ENCODE peak calls at places on chromosomes 4 and X, in six cellular contexts. Z is GM12865, Q is tibial nerve, T is AG04450, M is psoas muscle, U is suprapubic skin. B is an unnamed sample.

GRCh38 chr4:70844180-70844579 is 4.5 kb upstream of the GRSF1 start:
- DNase-seq in U (no peak), Z (peak), Q (no peak), T (no peak), M (no peak), B (no peak)

GRCh38 chr4:3128976-3129375 is 54.5 kb downstream of the HTT start:
- DNase-seq in Q (no peak), M (no peak), T (no peak), Z (no peak), U (no peak), B (no peak)

GRCh38 chr4:786074-786741 is 39.7 kb downstream of the CPLX1 start:
- DNase-seq in U (peak), Z (no peak), T (no peak), M (no peak), Q (no peak), B (no peak)

GRCh38 chr4:7429601-7430078 is 5.1 kb downstream of the PSAPL1 start:
- DNase-seq in T (no peak), Z (no peak), U (peak), M (no peak), Q (no peak), B (no peak)

GRCh38 chr4:24646777-24647460 is 62.6 kb upstream of the DHX15 start:
- DNase-seq in U (no peak), Z (no peak), M (no peak), Q (no peak), T (no peak), B (no peak)

GRCh38 chrX:19698125-19698524 is 182.8 kb upstream of the MAP3K15 start:
- DNase-seq in T (no peak), M (no peak), Z (no peak), Q (no peak), U (no peak), B (peak)

GRCh38 chr4:136651278-136651667 is 881.0 kb downstream of the PCDH18 start:
- DNase-seq in M (no peak), U (no peak), Z (no peak), T (no peak), Q (no peak), B (no peak)

GRCh38 chr4:182804131-182804530 is 113.1 kb downstream of the DCTD start:
- DNase-seq in Z (no peak), T (no peak), M (no peak), Q (no peak), U (no peak), B (no peak)

GRCh38 chr4:52983563-52984303 is 121.6 kb downstream of the RASL11B start:
- DNase-seq in U (no peak), M (no peak), T (peak), Z (peak), Q (peak), B (peak)

GRCh38 chrX:129983575-129984131 is 1.2 kb downstream of the BCORL1 start:
- DNase-seq in Z (no peak), Q (peak), T (no peak), M (peak), U (peak), B (no peak)

GRCh38 chr4:184548651-184549341 is 74.4 kb upstream of the IRF2 start:
- DNase-seq in Z (no peak), M (no peak), Q (no peak), T (no peak), U (no peak), B (no peak)

GRCh38 chr4:158837527-158838141 is 68.8 kb downstream of the FNIP2 start:
- DNase-seq in T (no peak), Z (no peak), M (no peak), Q (no peak), U (no peak), B (no peak)

GRCh38 chr4:69532886-69533506 is 37.3 kb upstream of the UGT2B4 start:
- DNase-seq in T (no peak), M (no peak), U (no peak), Z (no peak), Q (no peak), B (no peak)

GRCh38 chr4:111064342-111064993 is 441.6 kb upstream of the PITX2 start:
- DNase-seq in M (no peak), T (no peak), Q (no peak), U (no peak), Z (peak), B (peak)

GRCh38 chrX:148806145-148806868 is 305.9 kb downstream of the AFF2 start:
- DNase-seq in Q (no peak), Z (no peak), U (no peak), M (no peak), T (no peak), B (no peak)

GRCh38 chr4:121666091-121666679 is 30.6 kb downstream of the ANXA5 start:
- DNase-seq in U (peak), Q (peak), Z (no peak), T (no peak), M (peak), B (no peak)

GRCh38 chr4:53722110-53722509 is 130.8 kb upstream of the LNX1 start:
- DNase-seq in Q (no peak), Z (no peak), U (no peak), T (no peak), M (no peak), B (no peak)

GRCh38 chr4:104616401-104616820 is 121.7 kb upstream of the CXXC4 start:
- DNase-seq in Q (no peak), Z (no peak), T (no peak), U (no peak), M (no peak), B (no peak)

GRCh38 chrX:45274576-45274975 is 73.9 kb upstream of the DIPK2B start:
- DNase-seq in M (no peak), T (no peak), Q (no peak), U (no peak), Z (no peak), B (peak)

GRCh38 chrX:119410027-119410819 is 11.1 kb downstream of the SLC25A43 start:
- DNase-seq in U (peak), M (peak), Z (no peak), T (no peak), Q (peak), B (peak)

GRCh38 chr4:173169178-173169427 is 492 bp downstream of the GALNT7 start:
- DNase-seq in U (no peak), M (no peak), T (no peak), Q (no peak), Z (no peak), B (no peak)

GRCh38 chrX:39592776-39593175 is 505.0 kb downstream of the BCOR start:
- DNase-seq in M (no peak), Q (no peak), Z (no peak), U (no peak), T (no peak), B (peak)

GRCh38 chrX:20427173-20427770 is 160.6 kb upstream of the RPS6KA3 start:
- DNase-seq in T (no peak), U (no peak), M (no peak), Z (peak), Q (no peak), B (no peak)

GRCh38 chrX:25599061-25599460 is 539.1 kb upstream of the MAGEB18 start:
- DNase-seq in T (no peak), U (no peak), Q (no peak), M (no peak), Z (no peak), B (no peak)

DNA sequence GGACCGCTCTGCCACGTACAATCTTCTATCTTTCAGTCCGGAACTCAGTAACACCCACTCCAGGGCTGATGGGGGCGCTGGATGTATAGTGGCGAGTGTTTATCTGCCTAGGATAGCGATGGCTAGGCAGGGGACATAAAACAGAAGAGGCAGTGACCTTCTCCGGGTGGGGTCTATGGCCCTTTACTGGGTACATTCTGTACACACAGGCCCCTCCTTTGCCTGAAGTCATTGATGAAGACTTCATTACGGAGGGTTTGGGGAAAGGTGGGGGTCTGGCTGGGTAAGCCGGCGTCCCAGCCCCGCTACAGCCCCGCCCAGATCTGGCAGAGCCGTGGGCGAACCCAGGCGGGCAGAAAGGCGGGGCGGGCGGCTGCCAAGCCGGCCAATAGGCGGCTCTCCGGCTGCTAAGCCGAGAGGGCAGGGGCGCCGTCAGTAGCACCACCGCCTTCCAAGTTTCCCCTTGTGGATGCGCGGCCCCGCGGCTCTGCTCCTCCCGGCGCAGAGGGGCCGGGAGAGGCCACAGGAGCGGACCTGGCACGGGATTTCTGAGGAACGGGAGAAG is at the start of gene CHST7:
- DNase-seq in T (no peak), Z (peak), U (peak), M (peak), Q (peak), B (peak)
- TF ChIP-seq CTCF in T (peak), Z (peak), U (no peak), M (no peak), Q (peak), B (no peak)

DNA sequence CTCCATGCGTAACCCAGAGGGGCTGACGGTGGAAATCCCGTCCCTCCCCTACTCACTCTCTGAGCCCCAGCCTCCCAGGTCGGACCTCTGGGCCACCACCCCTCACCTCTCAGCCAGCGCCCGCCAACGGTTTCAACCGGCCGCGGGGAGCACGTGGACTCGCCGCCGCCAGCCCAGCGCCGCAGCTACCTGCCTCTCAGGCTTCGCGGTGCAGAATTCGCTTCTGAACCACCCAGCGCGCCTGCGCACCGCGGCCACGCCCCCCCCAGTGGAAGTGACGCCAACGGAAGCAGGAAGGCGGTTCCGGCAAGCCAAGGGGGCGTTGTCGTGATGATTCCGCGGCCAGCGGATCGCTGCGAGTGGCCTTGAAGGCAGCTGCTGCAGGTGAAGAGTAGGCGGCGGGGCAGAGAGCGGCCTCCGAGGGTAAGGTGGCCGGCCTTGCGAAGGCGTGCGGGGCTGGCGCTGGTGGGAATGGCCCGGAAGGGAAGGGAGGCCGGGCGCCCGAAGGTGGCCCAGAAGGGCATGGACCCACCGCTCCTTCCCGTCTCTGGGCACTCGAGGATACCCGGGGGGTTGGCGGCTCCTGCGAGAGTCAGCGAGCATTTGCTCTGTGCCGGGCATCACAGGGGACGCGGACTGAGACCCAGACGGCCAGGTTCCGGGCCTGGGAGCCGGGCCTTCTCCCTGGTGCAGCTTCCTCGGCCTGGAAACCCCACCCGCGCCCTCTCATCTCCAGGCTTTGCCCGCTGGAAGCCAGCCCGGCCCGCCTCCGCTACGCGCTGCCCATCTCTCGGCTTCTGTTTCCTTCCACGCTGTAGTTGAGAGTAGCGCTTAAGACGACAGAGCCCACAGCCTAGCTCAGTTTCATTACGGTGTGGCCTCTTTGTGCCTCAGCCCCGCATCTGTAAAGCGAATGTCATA is at the start of the genes LYAR and ZBTB49:
- DNase-seq in M (peak), Q (peak), Z (peak), U (peak), T (peak), B (peak)
- H3K4me3 ChIP-seq in M (peak), Q (peak), Z (peak), U (peak), T (peak), B (peak)

DNA sequence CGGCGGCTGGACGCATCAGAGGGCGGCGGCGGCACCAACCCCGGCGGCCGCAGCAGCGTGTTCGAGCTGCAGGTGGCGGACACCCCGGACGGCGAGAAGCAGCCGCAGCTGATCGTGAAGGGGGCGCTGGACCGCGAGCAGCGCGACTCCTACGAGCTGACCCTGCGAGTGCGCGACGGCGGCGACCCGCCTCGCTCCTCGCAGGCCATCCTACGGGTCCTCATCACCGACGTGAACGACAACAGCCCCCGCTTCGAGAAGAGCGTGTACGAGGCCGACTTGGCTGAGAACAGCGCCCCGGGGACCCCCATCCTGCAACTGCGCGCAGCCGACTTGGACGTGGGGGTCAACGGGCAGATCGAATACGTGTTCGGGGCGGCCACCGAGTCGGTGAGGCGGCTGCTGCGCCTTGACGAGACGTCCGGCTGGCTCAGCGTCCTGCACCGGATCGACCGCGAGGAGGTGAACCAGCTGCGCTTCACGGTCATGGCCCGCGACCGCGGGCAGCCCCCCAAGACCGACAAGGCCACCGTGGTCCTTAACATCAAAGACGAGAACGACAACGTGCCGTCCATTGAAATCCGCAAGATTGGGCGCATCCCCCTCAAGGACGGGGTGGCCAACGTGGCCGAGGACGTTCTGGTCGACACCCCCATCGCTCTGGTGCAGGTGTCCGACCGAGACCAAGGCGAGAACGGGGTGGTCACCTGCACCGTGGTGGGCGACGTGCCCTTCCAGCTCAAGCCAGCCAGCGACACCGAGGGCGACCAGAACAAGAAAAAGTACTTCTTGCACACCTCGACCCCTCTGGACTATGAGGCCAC is 2.1 kb downstream of the PCDH7 start:
- DNase-seq in T (no peak), U (no peak), M (peak), Z (no peak), Q (no peak), B (no peak)
- TF ChIP-seq CTCF in T (no peak), U (no peak), M (no peak), Z (no peak), Q (no peak), B (no peak)

DNA sequence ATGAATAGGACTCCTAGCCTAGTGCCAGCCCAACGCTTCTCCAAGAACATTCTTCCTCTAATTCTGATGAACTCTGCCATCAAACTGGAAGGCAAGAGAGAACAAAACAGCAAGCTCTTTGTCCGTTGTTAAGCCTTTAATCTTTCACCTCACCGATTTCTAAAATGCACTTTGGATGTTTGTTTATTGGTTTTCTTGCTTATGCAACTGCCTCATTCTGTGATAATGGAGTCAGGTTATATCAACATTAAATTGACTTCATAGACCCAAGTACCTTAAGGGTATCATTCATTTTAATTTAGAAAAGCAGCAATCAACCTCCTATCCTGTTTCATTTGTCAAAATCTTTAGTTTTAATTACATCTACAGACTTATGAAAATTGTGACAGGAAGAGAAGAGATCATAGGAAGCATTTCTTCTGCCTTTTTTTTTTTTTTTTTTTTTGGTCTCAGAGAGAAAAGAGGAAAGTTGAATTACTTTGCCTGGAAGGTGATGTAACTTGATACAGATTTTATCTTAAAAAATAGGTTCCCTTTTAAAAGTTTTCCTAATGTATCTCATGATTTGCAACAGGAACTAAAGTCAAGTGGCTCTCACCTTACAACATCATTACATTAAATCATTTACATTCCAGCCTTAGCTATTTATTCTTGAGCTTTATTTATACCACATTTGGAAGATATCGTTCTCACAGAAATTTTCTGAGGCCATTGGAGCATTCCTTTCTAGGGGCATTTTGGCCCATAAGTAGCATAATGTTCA is 284.8 kb upstream of the FTHL17 start:
- DNase-seq in U (no peak), Q (no peak), T (no peak), Z (no peak), M (no peak), B (no peak)
- H3K4me3 ChIP-seq in U (no peak), Q (no peak), T (no peak), Z (no peak), M (no peak), B (no peak)

GRCh38 chrX:128781506-128781905 is 729.3 kb upstream of the ACTRT1 start:
- DNase-seq in T (no peak), U (no peak), Q (no peak), M (no peak), Z (peak), B (peak)
- TF ChIP-seq CTCF in T (no peak), U (no peak), Q (no peak), M (peak), Z (peak), B (peak)

GRCh38 chr4:146255874-146256273 is 41.5 kb downstream of the REELD1 start:
- DNase-seq in U (no peak), M (no peak), T (peak), Z (no peak), Q (no peak), B (peak)
- H3K4me3 ChIP-seq in U (no peak), M (no peak), T (no peak), Z (no peak), Q (no peak), B (no peak)

GRCh38 chr4:38728651-38729141 is 54.1 kb downstream of the TLR10 start:
- DNase-seq in U (no peak), Q (no peak), T (no peak), Z (no peak), M (no peak), B (peak)
- TF ChIP-seq CTCF in U (no peak), Q (no peak), T (no peak), Z (no peak), M (no peak), B (peak)